ENCODE peak calls at places on chromosomes 16 and 17, in five cellular contexts. One of them, this sample, is unnamed.

GRCh38 chr17:42098747-42099399 is 600 bp upstream of the ZNF385C start:
- DNase-seq in upper lobe of right lung: no peak
- DNase-seq in activated naive CD4-positive, alpha-beta T cell treated with Interleukin-2 at 50 U/mL for 16 hours: no peak
- DNase-seq in NCI-H1048: no peak
- DNase-seq in EL: no peak
- DNase-seq in this sample: no peak

GRCh38 chr16:78794581-78795300 is 695.3 kb downstream of the WWOX start:
- DNase-seq in upper lobe of right lung: no peak
- DNase-seq in activated naive CD4-positive, alpha-beta T cell treated with Interleukin-2 at 50 U/mL for 16 hours: no peak
- DNase-seq in NCI-H1048: no peak
- DNase-seq in EL: no peak
- DNase-seq in this sample: no peak

GRCh38 chr16:79509221-79509631 is 91.3 kb downstream of the MAF start:
- DNase-seq in upper lobe of right lung: no peak
- DNase-seq in activated naive CD4-positive, alpha-beta T cell treated with Interleukin-2 at 50 U/mL for 16 hours: no peak
- DNase-seq in NCI-H1048: no peak
- DNase-seq in EL: no peak
- DNase-seq in this sample: no peak

GRCh38 chr16:88341551-88342290 is 41.0 kb upstream of the ZNF469 start:
- DNase-seq in upper lobe of right lung: no peak
- DNase-seq in activated naive CD4-positive, alpha-beta T cell treated with Interleukin-2 at 50 U/mL for 16 hours: no peak
- DNase-seq in NCI-H1048: no peak
- DNase-seq in EL: no peak
- DNase-seq in this sample: no peak

GRCh38 chr17:79002796-79003593 is 6.6 kb downstream of the CANT1 start:
- DNase-seq in upper lobe of right lung: no peak
- DNase-seq in activated naive CD4-positive, alpha-beta T cell treated with Interleukin-2 at 50 U/mL for 16 hours: no peak
- DNase-seq in NCI-H1048: no peak
- DNase-seq in EL: no peak
- DNase-seq in this sample: no peak

GRCh38 chr17:48194097-48194550 is 86.6 kb downstream of the SNX11 start:
- DNase-seq in upper lobe of right lung: no peak
- DNase-seq in activated naive CD4-positive, alpha-beta T cell treated with Interleukin-2 at 50 U/mL for 16 hours: no peak
- DNase-seq in NCI-H1048: no peak
- DNase-seq in EL: peak
- DNase-seq in this sample: no peak

GRCh38 chr17:43546317-43547188 is at the start of gene ETV4:
- DNase-seq in upper lobe of right lung: peak
- DNase-seq in activated naive CD4-positive, alpha-beta T cell treated with Interleukin-2 at 50 U/mL for 16 hours: peak
- DNase-seq in NCI-H1048: peak
- DNase-seq in EL: peak
- DNase-seq in this sample: peak

GRCh38 chr16:53992057-53992378 is 288.1 kb downstream of the FTO start:
- DNase-seq in upper lobe of right lung: no peak
- DNase-seq in activated naive CD4-positive, alpha-beta T cell treated with Interleukin-2 at 50 U/mL for 16 hours: no peak
- DNase-seq in NCI-H1048: no peak
- DNase-seq in EL: no peak
- DNase-seq in this sample: no peak

GRCh38 chr16:85810742-85811115 is 11.2 kb downstream of the COX4I1 start:
- DNase-seq in upper lobe of right lung: peak
- DNase-seq in activated naive CD4-positive, alpha-beta T cell treated with Interleukin-2 at 50 U/mL for 16 hours: no peak
- DNase-seq in NCI-H1048: no peak
- DNase-seq in EL: no peak
- DNase-seq in this sample: no peak